ENCODE peak calls at places on chromosomes 7 and 10, in six cellular contexts. W, A, X, Y, K and T are unnamed samples.

GRCh38 chr10:108465871-108466641 is 1301.5 kb upstream of the SORCS1 start:
- DNase-seq in W (peak; percentile 47), A (no peak), X (peak; percentile 70), Y (no peak), K (peak; percentile 71), T (no peak)

GRCh38 chr10:49226594-49226993 is 38.4 kb upstream of the TMEM273 start:
- DNase-seq in W (no peak), A (no peak), X (no peak), Y (no peak), K (no peak), T (no peak)

GRCh38 chr7:129188892-129189660 is 643 bp downstream of the SMO start:
- DNase-seq in W (no peak), A (no peak), X (peak; percentile 69), Y (peak; percentile 27), K (no peak), T (no peak)

GRCh38 chr7:148982596-148983219 is 45.6 kb downstream of the PDIA4 start:
- DNase-seq in W (no peak), A (no peak), X (no peak), Y (peak; percentile 53), K (no peak), T (no peak)

GRCh38 chr10:127564644-127565043 is 15.5 kb downstream of the NPS start:
- DNase-seq in W (no peak), A (no peak), X (no peak), Y (no peak), K (no peak), T (no peak)

GRCh38 chr7:26777383-26777782 is 87.0 kb downstream of the SKAP2 start:
- DNase-seq in W (no peak), A (no peak), X (no peak), Y (no peak), K (no peak), T (no peak)

GRCh38 chr7:70457477-70458194 is 674.3 kb upstream of the GALNT17 start:
- DNase-seq in W (no peak), A (no peak), X (no peak), Y (no peak), K (no peak), T (no peak)

GRCh38 chr10:43029043-43029442 is 47.8 kb upstream of the RET start:
- DNase-seq in W (no peak), A (no peak), X (no peak), Y (no peak), K (no peak), T (no peak)

GRCh38 chr7:102323914-102324195 is 32.4 kb downstream of the SPDYE6 start:
- DNase-seq in W (no peak), A (no peak), X (no peak), Y (no peak), K (no peak), T (no peak)

GRCh38 chr10:10499839-10500238 is 517.8 kb upstream of the CELF2 start:
- DNase-seq in W (no peak), A (no peak), X (no peak), Y (peak; percentile 79), K (no peak), T (no peak)

GRCh38 chr10:9608592-9608991 is 1409.1 kb upstream of the CELF2 start:
- DNase-seq in W (no peak), A (no peak), X (no peak), Y (peak; percentile 50), K (no peak), T (no peak)

GRCh38 chr7:143048827-143049226 is 3.3 kb upstream of the OR6V1 start:
- DNase-seq in W (no peak), A (no peak), X (no peak), Y (no peak), K (no peak), T (no peak)

GRCh38 chr10:89523274-89523673 is 12.1 kb downstream of the SLC16A12 start:
- DNase-seq in W (no peak), A (no peak), X (no peak), Y (no peak), K (no peak), T (no peak)

GRCh38 chr10:89522463-89522862 is 12.9 kb downstream of the SLC16A12 start:
- DNase-seq in W (no peak), A (no peak), X (no peak), Y (peak; percentile 53), K (no peak), T (no peak)

GRCh38 chr10:89524279-89524678 is 11.1 kb downstream of the SLC16A12 start:
- DNase-seq in W (no peak), A (no peak), X (no peak), Y (no peak), K (no peak), T (no peak)

GRCh38 chr10:89525556-89525955 is 9.8 kb downstream of the SLC16A12 start:
- DNase-seq in W (no peak), A (no peak), X (no peak), Y (no peak), K (no peak), T (no peak)

DNA sequence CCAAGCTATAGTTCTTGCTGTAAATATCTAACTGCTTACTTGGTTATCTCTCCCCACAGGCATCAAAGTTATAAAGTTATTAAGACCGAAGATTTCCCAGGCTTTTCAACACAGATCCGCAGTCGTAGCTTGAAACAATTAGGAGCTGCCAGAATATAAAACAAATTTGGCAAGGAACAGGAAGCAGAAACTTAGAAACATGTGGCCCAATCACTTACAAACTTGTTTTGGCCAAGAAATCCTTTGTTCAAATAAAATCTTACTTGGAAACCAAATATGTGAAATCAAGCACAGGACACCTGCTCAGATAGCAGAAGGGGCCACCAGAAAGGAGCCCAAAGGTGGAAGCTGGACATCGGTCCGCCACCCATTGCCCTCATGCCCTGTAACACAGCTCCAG is 9.0 kb downstream of the SLC16A12 start:
- DNase-seq in W (no peak), A (no peak), X (no peak), Y (no peak), K (no peak), T (no peak)
- TF ChIP-seq POLR2A in W (no peak), A (no peak), X (no peak), Y (no peak), K (no peak), T (no peak)

GRCh38 chr10:120538091-120538490 is 81.1 kb downstream of the PLPP4 start:
- DNase-seq in W (no peak), A (no peak), X (no peak), Y (no peak), K (no peak), T (no peak)
- H3K36me3 ChIP-seq in W (no peaks in the 10 kb centered on the region), A (no peaks in the 10 kb centered on the region), X (no peaks in the 10 kb centered on the region), Y (no peaks in the 10 kb centered on the region), K (no peaks in the 10 kb centered on the region), T (no peaks in the 10 kb centered on the region)

DNA sequence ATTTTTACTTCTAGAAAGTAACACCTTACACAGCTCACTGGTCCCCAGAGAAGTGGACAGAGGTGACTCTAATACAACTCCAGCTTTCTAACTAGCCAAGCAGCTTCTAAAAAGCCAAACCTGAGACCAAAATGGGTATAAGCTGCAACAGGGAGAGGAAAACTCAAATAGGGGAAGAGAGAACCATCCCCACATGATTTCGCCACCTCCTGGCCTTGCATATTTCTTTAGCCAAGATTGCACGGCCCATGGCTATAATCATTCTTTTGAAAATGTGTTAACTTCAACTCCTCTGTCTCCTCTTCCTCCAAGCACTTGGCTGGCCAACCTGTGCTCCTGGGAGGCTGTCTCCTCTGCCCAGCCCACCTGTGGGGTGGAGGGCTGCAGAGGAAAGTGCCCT is 28.7 kb downstream of the NUP42 start:
- DNase-seq in W (no peak), A (no peak), X (no peak), Y (no peak), K (no peak), T (no peak)
- H3K4me3 ChIP-seq in W (no peak overlapping the region), A (no peak overlapping the region), X (no peak overlapping the region), Y (no peak overlapping the region), K (no peak overlapping the region), T (no peak overlapping the region)

DNA sequence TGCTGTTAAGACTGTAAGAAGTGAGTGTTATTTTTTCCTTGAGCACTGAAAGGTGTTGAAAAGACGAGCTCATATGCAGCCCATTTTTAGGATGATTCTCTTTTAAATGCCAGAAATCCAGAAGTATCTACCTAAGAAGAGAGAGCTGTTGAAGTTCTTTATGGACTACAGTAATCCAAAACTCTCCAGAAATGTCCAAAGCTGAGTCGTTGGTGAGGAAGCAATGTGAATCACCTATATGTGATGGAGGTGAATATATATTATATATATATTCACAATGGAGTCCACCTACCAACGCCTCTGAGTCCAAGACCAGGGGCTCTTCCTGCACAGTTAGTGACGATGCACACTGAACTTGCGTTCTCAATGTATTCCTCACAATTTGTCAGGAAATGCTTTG is 252.7 kb upstream of the PITRM1 start:
- DNase-seq in W (no peak), A (no peak), X (no peak), Y (peak; percentile 19), K (no peak), T (no peak)
- TF ChIP-seq POLR2A in W (no peak), A (no peak), X (no peak), Y (no peak), K (no peak), T (no peak)